ENCODE peak calls at places on chromosomes 2 and 18, in five cellular contexts. K, L, D, S and O are unnamed samples. For H3K4me1, the result is how much of the 10 kb centered on the place peaks cover.

GRCh38 chr18:25561923-25562322 is 210.0 kb upstream of the ZNF521 start:
- DNase-seq in K (peak), L (no peak), D (no peak), S (no peak), O (peak)

GRCh38 chr2:63050916-63051794 is 525 bp downstream of the OTX1 start:
- DNase-seq in K (peak), L (no peak), D (no peak), S (no peak), O (no peak)

GRCh38 chr18:67845035-67845434 is 328.5 kb upstream of the DSEL start:
- DNase-seq in K (no peak), L (no peak), D (no peak), S (no peak), O (no peak)

GRCh38 chr2:237632991-237633629 is 5.7 kb downstream of the LRRFIP1 start:
- DNase-seq in K (no peak), L (peak), D (no peak), S (no peak), O (no peak)

GRCh38 chr18:12879840-12880531 is 4.1 kb downstream of the PTPN2 start:
- DNase-seq in K (no peak), L (no peak), D (no peak), S (no peak), O (no peak)

GRCh38 chr2:160417745-160418397 is 75.7 kb downstream of the RBMS1 start:
- DNase-seq in K (peak), L (no peak), D (no peak), S (no peak), O (peak)

GRCh38 chr2:219060821-219061791 is at the start of gene IHH:
- DNase-seq in K (peak), L (no peak), D (no peak), S (no peak), O (no peak)

GRCh38 chr2:157052685-157053224 is 204.8 kb upstream of the GALNT5 start:
- DNase-seq in K (peak), L (no peak), D (no peak), S (no peak), O (no peak)

GRCh38 chr2:241771286-241772062 is 5.1 kb upstream of the GAL3ST2 start:
- DNase-seq in K (no peak), L (no peak), D (peak), S (peak), O (peak)

GRCh38 chr18:74284501-74285004 is 7.2 kb downstream of the CYB5A start:
- DNase-seq in K (no peak), L (no peak), D (peak), S (no peak), O (no peak)

GRCh38 chr2:118371500-118371899 is 283.2 kb downstream of the INSIG2 start:
- DNase-seq in K (peak), L (no peak), D (no peak), S (no peak), O (peak)

GRCh38 chr2:107711941-107712340 is 114.8 kb upstream of the RGPD4 start:
- DNase-seq in K (no peak), L (no peak), D (no peak), S (no peak), O (no peak)

GRCh38 chr2:85310330-85310729 is 17.5 kb downstream of the TGOLN2 start:
- DNase-seq in K (no peak), L (no peak), D (no peak), S (no peak), O (no peak)

GRCh38 chr2:196168181-196168580 is 3.2 kb downstream of the STK17B start:
- DNase-seq in K (no peak), L (no peak), D (no peak), S (no peak), O (peak)

DNA sequence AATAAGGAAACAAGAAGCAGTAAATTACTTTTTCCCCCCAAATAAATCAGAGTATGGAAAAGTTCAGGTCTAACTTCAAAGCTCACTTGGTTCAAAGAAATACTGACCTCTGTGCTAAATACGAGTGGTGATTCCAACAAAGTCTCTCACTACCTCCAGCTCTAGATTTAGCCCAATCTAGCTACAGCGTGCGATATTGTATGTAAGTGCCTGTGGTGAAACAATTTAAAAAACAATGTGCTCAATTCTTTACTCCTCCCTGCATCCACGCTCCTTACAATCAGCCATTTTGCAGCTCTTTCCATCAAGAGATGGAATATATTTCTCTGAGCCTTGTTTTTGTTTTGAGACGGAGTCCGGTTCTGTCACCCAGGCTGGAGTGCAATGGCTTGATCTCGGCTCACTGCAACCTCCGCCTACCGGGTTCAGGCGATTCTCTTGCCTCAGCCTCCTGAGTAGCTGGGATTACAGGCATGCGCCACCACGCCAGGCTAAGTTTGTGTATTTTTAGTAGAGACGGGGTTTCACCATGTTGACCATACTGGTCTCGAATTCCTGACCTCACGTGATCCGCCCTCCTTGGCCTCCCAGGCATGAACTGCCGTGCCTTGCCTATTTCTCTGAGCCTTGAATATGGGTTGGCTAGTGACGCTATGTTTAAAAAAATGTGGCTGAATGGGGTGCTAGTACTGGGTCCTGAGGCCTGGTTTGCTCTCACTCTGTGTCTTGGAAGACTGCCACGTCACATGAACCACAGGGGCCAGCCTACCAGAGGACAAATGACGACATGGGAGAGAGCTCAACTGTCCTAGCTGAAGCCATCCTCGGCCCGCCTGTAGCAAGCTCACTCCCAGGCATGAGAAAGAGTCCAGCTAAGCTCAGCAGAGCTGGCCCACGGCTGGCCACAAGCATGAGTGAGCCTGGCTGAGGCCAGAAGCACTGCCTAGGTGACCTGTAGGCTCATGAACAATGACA is 14.8 kb downstream of the WDFY1 start:
- DNase-seq in K (peak), L (peak), D (peak), S (peak), O (no peak)
- H3K4me3 ChIP-seq in K (no peak), L (no peak), D (no peak), S (no peak), O (no peak)

GRCh38 chr2:112648081-112648480 is 2.3 kb downstream of the SLC20A1 start:
- DNase-seq in K (no peak), L (no peak), D (no peak), S (no peak), O (peak)

GRCh38 chr2:112644933-112645395 is 775 bp upstream of the SLC20A1 start:
- DNase-seq in K (no peak), L (no peak), D (no peak), S (no peak), O (no peak)

GRCh38 chr2:112645396-112646101 is at the start of gene SLC20A1:
- DNase-seq in K (peak), L (peak), D (peak), S (peak), O (peak)

GRCh38 chr2:112646102-112646719 is 472 bp downstream of the SLC20A1 start:
- DNase-seq in K (no peak), L (no peak), D (peak), S (no peak), O (peak)

DNA sequence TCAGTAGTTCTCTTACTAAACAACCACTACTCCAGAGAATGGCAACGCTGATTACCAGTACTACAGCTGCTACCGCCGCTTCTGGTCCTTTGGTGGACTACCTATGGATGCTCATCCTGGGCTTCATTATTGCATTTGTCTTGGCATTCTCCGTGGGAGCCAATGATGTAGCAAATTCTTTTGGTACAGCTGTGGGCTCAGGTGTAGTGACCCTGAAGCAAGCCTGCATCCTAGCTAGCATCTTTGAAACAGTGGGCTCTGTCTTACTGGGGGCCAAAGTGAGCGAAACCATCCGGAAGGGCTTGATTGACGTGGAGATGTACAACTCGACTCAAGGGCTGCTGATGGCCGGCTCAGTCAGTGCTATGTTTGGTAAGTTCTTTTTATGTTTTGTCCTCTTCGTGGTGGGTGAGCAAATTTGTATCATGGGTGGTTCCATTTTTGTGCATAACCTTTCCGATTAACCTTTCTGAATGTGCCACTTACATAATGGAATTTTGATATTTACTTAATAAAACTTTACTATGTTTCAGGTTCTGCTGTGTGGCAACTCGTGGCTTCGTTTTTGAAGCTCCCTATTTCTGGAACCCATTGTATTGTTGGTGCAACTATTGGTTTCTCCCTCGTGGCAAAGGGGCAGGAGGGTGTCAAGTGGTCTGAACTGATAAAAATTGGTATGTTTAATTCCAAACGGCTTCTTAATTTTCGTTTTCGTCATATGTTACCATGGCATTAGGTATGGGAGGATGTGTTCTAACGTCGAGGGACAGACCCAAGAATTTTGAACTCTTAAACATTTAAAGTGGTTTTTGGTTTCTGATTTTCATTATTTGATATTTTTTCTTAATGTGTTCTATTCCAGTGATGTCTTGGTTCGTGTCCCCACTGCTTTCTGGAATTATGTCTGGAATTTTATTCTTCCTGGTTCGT is 1.3 kb downstream of the SLC20A1 start:
- DNase-seq in K (no peak), L (no peak), D (no peak), S (no peak), O (peak)
- H3K4me1 ChIP-seq in K (under half), L (under half), D (under half), S (under half), O (under half)

DNA sequence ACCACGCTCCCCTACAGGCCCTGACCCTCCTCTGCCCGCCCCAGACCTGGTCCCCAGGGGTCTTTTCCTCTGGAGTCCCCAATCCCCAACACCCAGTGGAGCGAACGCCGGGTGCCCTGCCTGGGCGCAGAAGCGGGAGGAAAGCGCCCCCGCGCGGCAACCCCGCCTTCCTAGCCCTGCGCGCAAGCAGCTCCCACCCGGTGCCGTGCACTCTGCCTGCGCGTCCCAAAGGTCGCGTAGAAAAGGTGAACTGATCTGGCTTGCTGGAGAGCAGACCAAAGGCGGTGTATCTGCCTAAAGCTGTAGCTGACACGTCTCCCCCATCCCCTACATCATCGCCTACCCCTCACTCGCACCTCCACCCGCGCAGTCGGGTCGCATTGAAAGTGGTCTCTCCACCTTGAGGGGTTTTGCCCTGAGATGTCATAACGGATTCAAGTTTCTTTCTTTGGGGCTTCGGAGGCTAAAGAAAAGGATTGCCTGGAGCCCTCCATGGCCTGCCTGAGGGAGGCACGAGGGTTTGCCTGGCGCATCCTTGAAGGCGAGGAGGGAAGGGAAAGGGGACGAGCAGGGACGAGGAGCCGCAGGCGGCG is 5.7 kb downstream of the GAD1 start:
- DNase-seq in K (no peak), L (no peak), D (no peak), S (peak), O (peak)
- H3K4me3 ChIP-seq in K (no peak), L (peak), D (peak), S (no peak), O (peak)

GRCh38 chr2:230772189-230772588 is 59.5 kb downstream of the CAB39 start:
- DNase-seq in K (no peak), L (no peak), D (no peak), S (no peak), O (no peak)

GRCh38 chr2:230767862-230768388 is 55.3 kb downstream of the CAB39 start:
- DNase-seq in K (no peak), L (no peak), D (no peak), S (no peak), O (no peak)

GRCh38 chr2:230774348-230774951 is 61.8 kb downstream of the CAB39 start:
- DNase-seq in K (no peak), L (no peak), D (no peak), S (no peak), O (no peak)

GRCh38 chr2:230773039-230773773 is 60.6 kb downstream of the CAB39 start:
- DNase-seq in K (no peak), L (no peak), D (no peak), S (no peak), O (no peak)

GRCh38 chr2:230770804-230771203 is 58.2 kb downstream of the CAB39 start:
- DNase-seq in K (no peak), L (no peak), D (no peak), S (no peak), O (no peak)
- H3K4me1 ChIP-seq in K (under half), L (under half), D (under half), S (under half), O (under half)

DNA sequence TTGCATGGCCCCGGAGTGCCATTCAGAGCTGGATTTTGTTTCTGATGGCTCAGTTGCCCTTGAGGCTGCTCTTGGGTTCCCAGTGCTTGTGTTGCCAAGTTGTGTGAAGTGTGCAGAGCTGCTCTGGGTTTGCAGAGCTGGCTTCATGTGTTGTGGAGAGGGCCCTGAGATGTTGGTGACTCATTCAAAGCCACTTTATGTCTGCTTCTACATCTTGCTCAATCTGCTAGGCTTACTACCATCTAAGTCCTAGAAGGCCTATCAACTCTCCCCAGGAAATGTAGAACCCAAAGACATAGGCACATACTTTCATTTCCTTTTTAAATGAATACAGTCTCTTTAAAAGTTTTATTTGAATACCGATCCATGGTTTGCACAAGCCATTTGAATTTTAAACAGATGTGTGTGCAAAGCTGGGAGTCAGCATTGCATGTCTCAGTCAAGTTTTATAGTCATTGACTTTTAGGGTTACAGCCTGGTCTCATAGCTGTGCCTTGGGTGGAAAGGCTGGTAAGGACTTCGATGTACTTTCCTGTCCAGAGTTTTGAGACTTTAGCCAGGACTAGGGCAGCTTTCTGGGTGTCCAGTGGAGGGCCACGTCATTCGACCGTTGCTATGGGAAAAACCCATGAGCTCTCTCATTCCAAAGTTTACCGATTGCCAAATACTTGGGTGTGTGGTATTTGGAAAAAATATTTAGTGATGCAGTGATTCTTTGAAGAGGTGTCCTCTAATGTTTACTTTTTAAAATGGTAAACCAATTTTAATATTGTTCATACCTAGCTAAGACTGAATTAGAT is 105.0 kb downstream of the LTBP1 start:
- DNase-seq in K (no peak), L (no peak), D (no peak), S (no peak), O (peak)
- H3K4me3 ChIP-seq in K (no peak), L (no peak), D (no peak), S (no peak), O (no peak)